ENCODE peak calls at places on chromosomes 1 and 21, in five cellular contexts. One of them, this sample, is unnamed. For H3K27me3 and H3K4me1, the result is how much of the 10 kb centered on the place peaks cover.

GRCh38 chr1:61301824-61302652 is 219.7 kb downstream of the NFIA start:
- DNase-seq in CD4-positive, alpha-beta memory T cell: no peak
- DNase-seq in mesenchymal stem cell: peak
- DNase-seq in heart left ventricle: no peak
- DNase-seq in aorta: no peak
- DNase-seq in this sample: no peak

GRCh38 chr1:167584581-167584980 is 31.0 kb upstream of the CREG1 start:
- DNase-seq in CD4-positive, alpha-beta memory T cell: no peak
- DNase-seq in heart left ventricle: no peak
- DNase-seq in aorta: no peak
- DNase-seq in mesenchymal stem cell: no peak
- DNase-seq in this sample: no peak

GRCh38 chr1:221272940-221273339 is 393.7 kb downstream of the HLX start:
- DNase-seq in mesenchymal stem cell: no peak
- DNase-seq in CD4-positive, alpha-beta memory T cell: no peak
- DNase-seq in aorta: no peak
- DNase-seq in heart left ventricle: no peak
- DNase-seq in this sample: no peak

GRCh38 chr1:88230126-88230525 is 453.9 kb upstream of the PKN2 start:
- DNase-seq in aorta: no peak
- DNase-seq in heart left ventricle: no peak
- DNase-seq in mesenchymal stem cell: no peak
- DNase-seq in CD4-positive, alpha-beta memory T cell: no peak
- DNase-seq in this sample: no peak

GRCh38 chr1:45685308-45686080 is 839 bp downstream of the GPBP1L1 start:
- DNase-seq in CD4-positive, alpha-beta memory T cell: no peak
- DNase-seq in heart left ventricle: no peak
- DNase-seq in mesenchymal stem cell: peak
- DNase-seq in aorta: no peak
- DNase-seq in this sample: no peak

GRCh38 chr1:235642021-235642942 is 7.3 kb downstream of the GNG4 start:
- DNase-seq in mesenchymal stem cell: peak
- DNase-seq in aorta: no peak
- DNase-seq in heart left ventricle: no peak
- DNase-seq in CD4-positive, alpha-beta memory T cell: peak
- DNase-seq in this sample: peak

GRCh38 chr1:167808690-167809089 is 86.9 kb downstream of the MPZL1 start:
- DNase-seq in heart left ventricle: no peak
- DNase-seq in mesenchymal stem cell: no peak
- DNase-seq in aorta: no peak
- DNase-seq in CD4-positive, alpha-beta memory T cell: no peak
- DNase-seq in this sample: no peak

GRCh38 chr1:99707535-99708142 is 58.8 kb downstream of the FRRS1 start:
- DNase-seq in mesenchymal stem cell: peak
- DNase-seq in aorta: no peak
- DNase-seq in heart left ventricle: peak
- DNase-seq in CD4-positive, alpha-beta memory T cell: peak
- DNase-seq in this sample: peak

GRCh38 chr1:30712583-30712982 is 10.8 kb downstream of the MATN1 start:
- DNase-seq in aorta: no peak
- DNase-seq in CD4-positive, alpha-beta memory T cell: no peak
- DNase-seq in heart left ventricle: no peak
- DNase-seq in mesenchymal stem cell: no peak
- DNase-seq in this sample: no peak

GRCh38 chr1:19042675-19043578 is 86.5 kb upstream of the IFFO2 start:
- DNase-seq in mesenchymal stem cell: no peak
- DNase-seq in heart left ventricle: no peak
- DNase-seq in CD4-positive, alpha-beta memory T cell: no peak
- DNase-seq in aorta: peak
- DNase-seq in this sample: no peak

GRCh38 chr1:232810856-232811255 is 5.6 kb downstream of the MAP10 start:
- DNase-seq in heart left ventricle: no peak
- DNase-seq in aorta: no peak
- DNase-seq in CD4-positive, alpha-beta memory T cell: no peak
- DNase-seq in mesenchymal stem cell: no peak
- DNase-seq in this sample: no peak

GRCh38 chr1:198125995-198126758 is 30.6 kb upstream of the NEK7 start:
- DNase-seq in heart left ventricle: no peak
- DNase-seq in aorta: no peak
- DNase-seq in mesenchymal stem cell: peak
- DNase-seq in CD4-positive, alpha-beta memory T cell: no peak
- DNase-seq in this sample: no peak

GRCh38 chr21:36718951-36719501 is 20.1 kb downstream of the SIM2 start:
- DNase-seq in CD4-positive, alpha-beta memory T cell: no peak
- DNase-seq in heart left ventricle: no peak
- DNase-seq in aorta: peak
- DNase-seq in mesenchymal stem cell: no peak
- DNase-seq in this sample: no peak
- H3K27me3 ChIP-seq in CD4-positive, alpha-beta memory T cell: under half
- H3K27me3 ChIP-seq in heart left ventricle: half or more
- H3K27me3 ChIP-seq in aorta: under half
- H3K27me3 ChIP-seq in mesenchymal stem cell: half or more
- H3K27me3 ChIP-seq in this sample: under half

GRCh38 chr1:163202833-163203451 is at the start of gene RGS5:
- DNase-seq in heart left ventricle: no peak
- DNase-seq in aorta: no peak
- DNase-seq in mesenchymal stem cell: peak
- DNase-seq in CD4-positive, alpha-beta memory T cell: no peak
- DNase-seq in this sample: no peak
- H3K4me3 ChIP-seq in heart left ventricle: peak
- H3K4me3 ChIP-seq in aorta: peak
- H3K4me3 ChIP-seq in mesenchymal stem cell: no peak
- H3K4me3 ChIP-seq in CD4-positive, alpha-beta memory T cell: no peak
- H3K4me3 ChIP-seq in this sample: no peak

GRCh38 chr1:24963943-24964677 is 34.0 kb upstream of the RUNX3 start:
- DNase-seq in aorta: no peak
- DNase-seq in CD4-positive, alpha-beta memory T cell: no peak
- DNase-seq in heart left ventricle: no peak
- DNase-seq in mesenchymal stem cell: no peak
- DNase-seq in this sample: no peak
- H3K4me1 ChIP-seq in aorta: under half
- H3K4me1 ChIP-seq in CD4-positive, alpha-beta memory T cell: under half
- H3K4me1 ChIP-seq in heart left ventricle: under half
- H3K4me1 ChIP-seq in mesenchymal stem cell: under half
- H3K4me1 ChIP-seq in this sample: under half

GRCh38 chr21:38660333-38661295 is 145.1 kb upstream of the ETS2 start:
- DNase-seq in mesenchymal stem cell: no peak
- DNase-seq in CD4-positive, alpha-beta memory T cell: no peak
- DNase-seq in heart left ventricle: peak
- DNase-seq in aorta: peak
- DNase-seq in this sample: no peak

GRCh38 chr21:38663282-38663681 is 142.4 kb upstream of the ETS2 start:
- DNase-seq in heart left ventricle: no peak
- DNase-seq in mesenchymal stem cell: no peak
- DNase-seq in aorta: no peak
- DNase-seq in CD4-positive, alpha-beta memory T cell: no peak
- DNase-seq in this sample: no peak

GRCh38 chr21:38661296-38662223 is 144.2 kb upstream of the ETS2 start:
- DNase-seq in aorta: peak
- DNase-seq in heart left ventricle: peak
- DNase-seq in mesenchymal stem cell: peak
- DNase-seq in CD4-positive, alpha-beta memory T cell: no peak
- DNase-seq in this sample: no peak

GRCh38 chr21:38664315-38664714 is 141.4 kb upstream of the ETS2 start:
- DNase-seq in mesenchymal stem cell: no peak
- DNase-seq in CD4-positive, alpha-beta memory T cell: no peak
- DNase-seq in heart left ventricle: no peak
- DNase-seq in aorta: no peak
- DNase-seq in this sample: no peak

DNA sequence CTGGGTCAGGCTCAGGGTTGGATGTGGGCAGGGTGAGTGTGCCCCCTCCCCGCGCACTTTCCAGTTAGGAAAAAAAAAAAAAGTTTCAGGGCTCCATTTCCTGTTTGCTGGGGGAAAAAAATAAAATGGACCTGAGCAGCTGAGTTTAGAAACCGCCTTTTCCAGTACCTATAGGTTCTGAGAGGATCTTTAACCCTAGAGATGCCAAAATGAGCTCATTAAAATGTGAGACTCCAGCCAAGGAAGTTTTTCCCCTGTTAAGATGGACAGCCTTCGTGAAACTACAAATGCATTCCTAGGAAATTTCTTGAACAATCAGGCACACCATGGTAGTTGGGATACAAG is 143.5 kb upstream of the ETS2 start:
- DNase-seq in aorta: no peak
- DNase-seq in heart left ventricle: no peak
- DNase-seq in CD4-positive, alpha-beta memory T cell: no peak
- DNase-seq in mesenchymal stem cell: no peak
- DNase-seq in this sample: no peak
- H3K27me3 ChIP-seq in aorta: under half
- H3K27me3 ChIP-seq in heart left ventricle: under half
- H3K27me3 ChIP-seq in CD4-positive, alpha-beta memory T cell: under half
- H3K27me3 ChIP-seq in mesenchymal stem cell: under half
- H3K27me3 ChIP-seq in this sample: under half

DNA sequence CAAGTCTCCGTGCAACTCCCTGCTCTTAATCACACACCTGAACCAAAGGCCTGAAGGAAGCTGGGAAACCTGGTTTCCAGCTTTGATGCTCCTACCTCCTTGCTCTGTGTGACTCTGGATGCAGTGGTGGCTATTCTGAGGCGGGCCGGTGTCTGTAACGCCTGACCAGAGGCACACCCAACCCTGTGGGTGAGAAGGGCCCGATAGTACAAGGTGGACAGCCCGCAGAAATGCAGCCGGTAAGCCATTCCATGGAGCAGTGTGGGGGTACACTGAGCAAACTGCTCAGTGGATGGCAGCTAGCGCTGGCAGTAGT is 36.1 kb downstream of the AHDC1 start:
- DNase-seq in heart left ventricle: no peak
- DNase-seq in CD4-positive, alpha-beta memory T cell: no peak
- DNase-seq in mesenchymal stem cell: no peak
- DNase-seq in aorta: no peak
- DNase-seq in this sample: no peak
- H3K4me3 ChIP-seq in heart left ventricle: no peak
- H3K4me3 ChIP-seq in CD4-positive, alpha-beta memory T cell: peak
- H3K4me3 ChIP-seq in mesenchymal stem cell: no peak
- H3K4me3 ChIP-seq in aorta: no peak
- H3K4me3 ChIP-seq in this sample: no peak

GRCh38 chr1:28886731-28887417 is 27.5 kb upstream of the EPB41 start:
- DNase-seq in heart left ventricle: peak
- DNase-seq in aorta: peak
- DNase-seq in mesenchymal stem cell: peak
- DNase-seq in CD4-positive, alpha-beta memory T cell: peak
- DNase-seq in this sample: peak
- H3K4me1 ChIP-seq in heart left ventricle: under half
- H3K4me1 ChIP-seq in aorta: under half
- H3K4me1 ChIP-seq in mesenchymal stem cell: under half
- H3K4me1 ChIP-seq in CD4-positive, alpha-beta memory T cell: half or more
- H3K4me1 ChIP-seq in this sample: under half

GRCh38 chr1:3699596-3699995 is 47.3 kb downstream of the TP73 start:
- DNase-seq in CD4-positive, alpha-beta memory T cell: no peak
- DNase-seq in heart left ventricle: no peak
- DNase-seq in mesenchymal stem cell: no peak
- DNase-seq in aorta: no peak
- DNase-seq in this sample: no peak
- H3K27me3 ChIP-seq in CD4-positive, alpha-beta memory T cell: under half
- H3K27me3 ChIP-seq in heart left ventricle: under half
- H3K27me3 ChIP-seq in mesenchymal stem cell: half or more
- H3K27me3 ChIP-seq in aorta: under half
- H3K27me3 ChIP-seq in this sample: under half

DNA sequence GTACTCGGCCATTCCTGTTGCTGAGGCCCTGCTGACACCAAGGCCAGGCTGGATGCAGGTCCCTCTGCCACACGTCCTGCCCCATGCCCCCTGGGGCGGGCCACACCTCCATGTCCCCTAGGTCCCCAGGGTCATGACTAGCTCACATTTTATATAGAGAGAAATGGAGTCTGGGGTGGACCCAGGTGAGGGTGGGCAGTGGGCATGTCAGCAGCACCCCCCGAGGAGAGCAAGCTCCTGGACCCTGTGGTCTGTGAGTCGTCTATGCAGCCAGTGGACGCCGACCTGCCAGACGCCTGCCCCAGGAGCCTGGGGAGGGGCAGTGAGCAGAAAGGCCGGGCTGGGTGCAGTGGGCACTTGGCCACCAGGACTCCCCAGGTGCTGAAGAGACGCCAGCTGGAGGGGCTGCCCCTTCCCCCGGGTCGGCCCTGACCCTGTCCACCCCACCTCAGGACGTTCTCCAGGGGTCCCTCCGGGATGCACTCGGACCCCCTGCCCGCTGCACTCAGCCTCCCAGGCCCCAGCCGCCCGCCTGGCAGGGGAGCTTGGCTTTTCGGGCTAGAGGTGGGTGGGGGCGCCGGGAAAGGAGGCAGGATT is 15.9 kb downstream of the SAMD11 start:
- DNase-seq in mesenchymal stem cell: no peak
- DNase-seq in heart left ventricle: no peak
- DNase-seq in aorta: no peak
- DNase-seq in CD4-positive, alpha-beta memory T cell: no peak
- DNase-seq in this sample: no peak
- H3K4me3 ChIP-seq in mesenchymal stem cell: no peak
- H3K4me3 ChIP-seq in heart left ventricle: peak
- H3K4me3 ChIP-seq in aorta: no peak
- H3K4me3 ChIP-seq in CD4-positive, alpha-beta memory T cell: no peak
- H3K4me3 ChIP-seq in this sample: no peak

GRCh38 chr21:34811368-34811767 is 142.6 kb downstream of the CLIC6 start:
- DNase-seq in heart left ventricle: no peak
- DNase-seq in CD4-positive, alpha-beta memory T cell: no peak
- DNase-seq in mesenchymal stem cell: no peak
- DNase-seq in aorta: no peak
- DNase-seq in this sample: no peak
- H3K4me1 ChIP-seq in heart left ventricle: under half
- H3K4me1 ChIP-seq in CD4-positive, alpha-beta memory T cell: half or more
- H3K4me1 ChIP-seq in mesenchymal stem cell: under half
- H3K4me1 ChIP-seq in aorta: under half
- H3K4me1 ChIP-seq in this sample: half or more

DNA sequence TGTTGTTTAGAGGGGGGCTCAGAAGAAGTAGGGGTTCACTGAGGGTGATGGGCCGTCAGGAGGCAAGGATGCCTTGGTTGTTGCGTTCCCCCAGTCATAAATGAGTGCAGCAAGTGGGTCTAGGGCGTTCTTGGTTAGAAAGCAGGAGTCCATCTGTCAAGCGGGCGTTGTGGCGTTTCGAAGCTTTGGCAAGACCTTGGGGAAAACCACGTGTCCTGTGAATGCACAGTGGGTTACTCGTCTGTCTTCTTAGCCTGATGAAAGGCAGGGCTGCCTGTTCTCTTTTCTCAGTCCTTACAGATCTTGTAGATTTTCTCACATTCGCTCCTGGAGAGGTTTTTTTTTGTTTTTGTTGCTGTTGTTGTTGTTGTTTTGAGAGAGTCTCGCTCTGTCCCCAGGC is 6.3 kb upstream of the ZNF496 start:
- DNase-seq in mesenchymal stem cell: no peak
- DNase-seq in aorta: no peak
- DNase-seq in heart left ventricle: no peak
- DNase-seq in CD4-positive, alpha-beta memory T cell: no peak
- DNase-seq in this sample: no peak
- H3K27me3 ChIP-seq in mesenchymal stem cell: under half
- H3K27me3 ChIP-seq in aorta: under half
- H3K27me3 ChIP-seq in heart left ventricle: under half
- H3K27me3 ChIP-seq in CD4-positive, alpha-beta memory T cell: under half
- H3K27me3 ChIP-seq in this sample: under half